ENCODE peak calls at places on chromosomes 12 and 14, in eight cellular contexts. Z, J, B, H, N, S, Y and L are unnamed samples.

GRCh38 chr12:122793685-122794106 is 19.3 kb downstream of the CCDC62 start:
- DNase-seq in H (no peak), N (peak), S (peak), B (no peak), Y (no peak), J (no peak), Z (no peak), L (no peak)

GRCh38 chr14:42633504-42634095 is 1026.9 kb downstream of the LRFN5 start:
- DNase-seq in N (no peak), B (no peak), J (no peak), S (no peak), Y (no peak), Z (no peak), H (no peak), L (no peak)

GRCh38 chr12:13435535-13435934 is 239.0 kb downstream of the EMP1 start:
- DNase-seq in N (no peak), J (no peak), S (no peak), Z (no peak), B (no peak), H (no peak), Y (no peak), L (peak)

GRCh38 chr12:15151141-15152091 is 69.8 kb downstream of the RERG start:
- DNase-seq in J (no peak), B (no peak), Y (no peak), N (no peak), S (no peak), Z (no peak), H (no peak), L (no peak)

GRCh38 chr12:31000751-31001150 is 72.9 kb upstream of the DDX11 start:
- DNase-seq in N (no peak), S (no peak), Y (no peak), B (no peak), H (no peak), Z (no peak), J (no peak), L (no peak)

GRCh38 chr12:18224745-18225144 is 36.6 kb upstream of the PIK3C2G start:
- DNase-seq in J (no peak), Z (no peak), S (no peak), B (no peak), N (no peak), H (no peak), Y (no peak), L (no peak)

GRCh38 chr12:124594851-124595250 is 27.4 kb upstream of the NCOR2 start:
- DNase-seq in J (no peak), S (no peak), Z (no peak), H (no peak), Y (no peak), N (no peak), B (no peak), L (no peak)

GRCh38 chr12:124352839-124353238 is 57.9 kb downstream of the RFLNA start:
- DNase-seq in B (no peak), Y (no peak), S (peak), Z (no peak), J (no peak), H (peak), N (no peak), L (no peak)

GRCh38 chr12:106769546-106769945 is 4.9 kb upstream of the RIC8B start:
- DNase-seq in B (no peak), S (no peak), N (no peak), J (no peak), Z (no peak), Y (no peak), H (no peak), L (no peak)

GRCh38 chr14:45621731-45622130 is 368.7 kb upstream of the MIS18BP1 start:
- DNase-seq in Z (no peak), J (no peak), H (no peak), B (no peak), N (no peak), S (no peak), Y (no peak), L (no peak)

GRCh38 chr14:34069854-34070582 is 119.1 kb upstream of the EGLN3 start:
- DNase-seq in N (no peak), Y (no peak), S (no peak), B (no peak), Z (no peak), J (no peak), H (no peak), L (no peak)

GRCh38 chr12:116116650-116117424 is 160.7 kb downstream of the MED13L start:
- DNase-seq in Y (no peak), H (no peak), S (no peak), N (no peak), J (no peak), B (no peak), Z (no peak), L (no peak)

GRCh38 chr14:104169005-104169764 is 30.8 kb downstream of the KIF26A start:
- DNase-seq in B (no peak), N (no peak), Z (no peak), Y (no peak), J (no peak), S (no peak), H (no peak), L (no peak)

GRCh38 chr12:77777274-77777673 is 53.4 kb upstream of the NAV3 start:
- DNase-seq in B (no peak), H (no peak), N (no peak), Z (no peak), J (no peak), S (no peak), Y (no peak), L (no peak)

GRCh38 chr12:13371367-13371766 is 174.8 kb downstream of the EMP1 start:
- DNase-seq in Y (no peak), S (no peak), N (no peak), H (no peak), B (no peak), J (no peak), Z (no peak), L (no peak)

GRCh38 chr14:22131749-22132476 is 457.1 kb downstream of the DAD1 start:
- DNase-seq in B (no peak), H (no peak), S (no peak), J (no peak), Y (no peak), N (peak), Z (no peak), L (no peak)

GRCh38 chr14:92135269-92135668 is 13.5 kb downstream of the CPSF2 start:
- DNase-seq in H (no peak), N (peak), Y (no peak), B (no peak), S (no peak), Z (no peak), J (no peak), L (no peak)

GRCh38 chr12:111437816-111438454 is 32.2 kb downstream of the SH2B3 start:
- DNase-seq in Z (no peak), H (peak), B (peak), N (no peak), S (peak), Y (peak), J (no peak), L (no peak)

GRCh38 chr14:32703246-32703645 is 235.4 kb upstream of the NPAS3 start:
- DNase-seq in Y (no peak), Z (no peak), J (no peak), B (no peak), H (no peak), N (no peak), S (no peak), L (no peak)

GRCh38 chr14:75831971-75832370 is 149.8 kb downstream of the TGFB3 start:
- DNase-seq in B (no peak), Y (peak), S (no peak), J (no peak), H (peak), Z (no peak), N (no peak), L (no peak)

GRCh38 chr14:90349729-90350128 is 18.0 kb upstream of the NRDE2 start:
- DNase-seq in H (no peak), Y (no peak), S (no peak), J (no peak), B (no peak), N (no peak), Z (no peak), L (no peak)

GRCh38 chr14:91882369-91882768 is 15.0 kb upstream of the TC2N start:
- DNase-seq in Z (no peak), S (no peak), N (no peak), Y (no peak), H (no peak), J (no peak), B (no peak), L (no peak)